ENCODE peak calls at places on chromosomes 13 and 19, in four cellular contexts. Y is kidney; S is stimulated activated CD8-positive, alpha-beta memory T cell treated with anti-CD3 and anti-CD28 coated beads, Interleukin-15, amount 100 ng/mL, for 24 hours; T is naive B cell. A is an unnamed sample.

GRCh38 chr13:97141564-97142005 is 80.5 kb upstream of the MBNL2 start:
- DNase-seq in Y (no peak), S (no peak), T (no peak), A (no peak)

GRCh38 chr13:43377955-43378354 is 354.6 kb downstream of the DNAJC15 start:
- DNase-seq in Y (no peak), S (no peak), T (no peak), A (no peak)

GRCh38 chr19:43624933-43625332 is 5.5 kb upstream of the ZNF428 start:
- DNase-seq in Y (peak; percentile 82), S (peak; percentile 56), T (peak; percentile 69), A (peak; percentile 90)

GRCh38 chr19:28039677-28040381 is 1173.1 kb downstream of the UQCRFS1 start:
- DNase-seq in Y (no peak), S (no peak), T (no peak), A (no peak)

GRCh38 chr19:39676004-39676403 is 20.3 kb downstream of the LGALS16 start:
- DNase-seq in Y (no peak), S (no peak), T (no peak), A (no peak)

GRCh38 chr19:30228726-30229523 is 143.3 kb upstream of the ZNF536 start:
- DNase-seq in Y (no peak), S (no peak), T (no peak), A (no peak)

GRCh38 chr19:13057744-13058143 is 44.9 kb downstream of the LYL1 start:
- DNase-seq in Y (no peak), S (no peak), T (no peak), A (no peak)

GRCh38 chr19:16067205-16067938 is 8.9 kb upstream of the TPM4 start:
- DNase-seq in Y (peak; percentile 80), S (no peak), T (no peak), A (no peak)

GRCh38 chr13:50126378-50127016 is 111.3 kb downstream of the KCNRG start:
- DNase-seq in Y (peak; percentile 68), S (no peak), T (no peak), A (peak; percentile 35)

GRCh38 chr19:10730932-10731331 is 13.1 kb downstream of the DNM2 start:
- DNase-seq in Y (no peak), S (no peak), T (peak; percentile 12), A (no peak)

GRCh38 chr13:93859666-93860065 is 619.8 kb downstream of the DCT start:
- DNase-seq in Y (no peak), S (no peak), T (no peak), A (no peak)

GRCh38 chr13:41547253-41548000 is 90.1 kb downstream of the RGCC start:
- DNase-seq in Y (no peak), S (no peak), T (no peak), A (no peak)

GRCh38 chr19:2270157-2270571 is 11.8 kb downstream of the PEAK3 start:
- DNase-seq in Y (peak; percentile 90), S (no peak), T (no peak), A (no peak)

GRCh38 chr19:32595491-32595890 is 14.5 kb downstream of the PDCD5 start:
- DNase-seq in Y (no peak), S (no peak), T (no peak), A (no peak)

GRCh38 chr19:40717880-40718773 is 1.2 kb downstream of the ITPKC start:
- DNase-seq in Y (peak; percentile 89), S (no peak), T (no peak), A (no peak)

GRCh38 chr13:109977212-109977968 is 191.0 kb upstream of the IRS2 start:
- DNase-seq in Y (no peak), S (no peak), T (no peak), A (no peak)

GRCh38 chr13:86976521-86977324 is 694.4 kb upstream of the SLITRK5 start:
- DNase-seq in Y (no peak), S (no peak), T (no peak), A (no peak)

GRCh38 chr19:38229585-38230073 is 5.6 kb upstream of the DPF1 start:
- DNase-seq in Y (no peak), S (peak; percentile 42), T (peak; percentile 54), A (peak; percentile 92)

GRCh38 chr13:31282741-31283455 is 83.1 kb downstream of the B3GLCT start:
- DNase-seq in Y (no peak), S (no peak), T (no peak), A (no peak)

GRCh38 chr13:99384468-99384867 is 77.3 kb upstream of the GPR183 start:
- DNase-seq in Y (no peak), S (no peak), T (no peak), A (no peak)

GRCh38 chr13:39888865-39889810 is 233.7 kb downstream of the COG6 start:
- DNase-seq in Y (no peak), S (no peak), T (no peak), A (no peak)

GRCh38 chr13:75372517-75372916 is 109.5 kb downstream of the TBC1D4 start:
- DNase-seq in Y (no peak), S (no peak), T (peak; percentile 25), A (peak; percentile 43)

GRCh38 chr13:75687145-75687763 is 51.1 kb downstream of the LMO7 start:
- DNase-seq in Y (no peak), S (no peak), T (no peak), A (no peak)

GRCh38 chr13:20369886-20370361 is 137.8 kb upstream of the GJB6 start:
- DNase-seq in Y (no peak), S (no peak), T (no peak), A (no peak)

A was measured in germinal center.